ENCODE peak calls at places on chromosomes 1 and 21, in four cellular contexts. Z, Y, T and O are unnamed samples.
A peak's percentile ranks its signal among the peaks of the same experiment; 100 is the strongest.

GRCh38 chr1:245599413-245600174 is 444.8 kb downstream of the KIF26B start:
- DNase-seq in Y (peak; percentile 22), Z (peak; percentile 20), T (peak; percentile 47), O (no peak)

GRCh38 chr1:111184648-111185047 is 15.8 kb downstream of the DENND2D start:
- DNase-seq in Y (no peak), Z (no peak), T (no peak), O (no peak)

GRCh38 chr1:41327383-41327999 is 33.7 kb upstream of the FOXO6 start:
- DNase-seq in T (no peak), Y (no peak), Z (no peak), O (no peak)

GRCh38 chr21:28731700-28732321 is 260.9 kb downstream of the LTN1 start:
- DNase-seq in Y (no peak), Z (no peak), T (peak; percentile 64), O (no peak)

GRCh38 chr1:183881387-183882084 is 76.6 kb downstream of the RGL1 start:
- DNase-seq in T (peak; percentile 67), Z (peak; percentile 69), Y (peak; percentile 73), O (peak; percentile 67)

GRCh38 chr21:35743571-35743970 is 316.8 kb downstream of the SETD4 start:
- DNase-seq in T (no peak), Y (no peak), Z (no peak), O (no peak)

GRCh38 chr1:24564695-24565094 is 8.8 kb downstream of the NCMAP start:
- DNase-seq in T (no peak), Y (no peak), Z (no peak), O (no peak)

GRCh38 chr21:31732891-31733520 is 1.1 kb upstream of the SCAF4 start:
- DNase-seq in Y (no peak), Z (no peak), T (no peak), O (no peak)

GRCh38 chr1:228804640-228805413 is 69.5 kb downstream of the RHOU start:
- DNase-seq in Z (no peak), T (no peak), Y (no peak), O (no peak)

GRCh38 chr1:171188388-171189266 is 3.5 kb downstream of the FMO2 start:
- DNase-seq in T (peak; percentile 66), Z (peak; percentile 23), Y (peak; percentile 41), O (no peak)

GRCh38 chr1:192592493-192592892 is 16.9 kb downstream of the RGS1 start:
- DNase-seq in T (no peak), Y (no peak), Z (no peak), O (no peak)

GRCh38 chr1:165914136-165914798 is 86.9 kb downstream of the UCK2 start:
- DNase-seq in T (no peak), Y (peak; percentile 54), Z (peak; percentile 69), O (no peak)

GRCh38 chr1:10494754-10495474 is 20.2 kb downstream of the PEX14 start:
- DNase-seq in Z (peak; percentile 57), T (peak; percentile 53), Y (peak; percentile 52), O (peak; percentile 78)

GRCh38 chr1:60861949-60862346 is 220.4 kb upstream of the NFIA start:
- DNase-seq in T (no peak), Y (no peak), Z (no peak), O (no peak)

GRCh38 chr1:31033573-31033972 is 31.9 kb downstream of the PUM1 start:
- DNase-seq in Y (no peak), Z (no peak), T (no peak), O (no peak)

GRCh38 chr1:118960567-118961136 is 27.5 kb downstream of the TBX15 start:
- DNase-seq in Z (peak; percentile 30), T (peak; percentile 42), Y (no peak), O (no peak)

GRCh38 chr1:156969496-156969895 is 49.1 kb downstream of the LRRC71 start:
- DNase-seq in Y (no peak), Z (no peak), T (no peak), O (no peak)

GRCh38 chr21:45852886-45853400 is 128.6 kb upstream of the COL6A1 start:
- DNase-seq in Z (no peak), T (no peak), Y (no peak), O (peak; percentile 63)

GRCh38 chr1:230067441-230067870 is 418 bp downstream of the GALNT2 start:
- DNase-seq in Z (peak; percentile 32), T (peak; percentile 41), Y (peak; percentile 50), O (peak; percentile 80)

GRCh38 chr1:27476222-27476621 is 13.7 kb downstream of the WASF2 start:
- DNase-seq in Z (no peak), T (no peak), Y (no peak), O (no peak)

DNA sequence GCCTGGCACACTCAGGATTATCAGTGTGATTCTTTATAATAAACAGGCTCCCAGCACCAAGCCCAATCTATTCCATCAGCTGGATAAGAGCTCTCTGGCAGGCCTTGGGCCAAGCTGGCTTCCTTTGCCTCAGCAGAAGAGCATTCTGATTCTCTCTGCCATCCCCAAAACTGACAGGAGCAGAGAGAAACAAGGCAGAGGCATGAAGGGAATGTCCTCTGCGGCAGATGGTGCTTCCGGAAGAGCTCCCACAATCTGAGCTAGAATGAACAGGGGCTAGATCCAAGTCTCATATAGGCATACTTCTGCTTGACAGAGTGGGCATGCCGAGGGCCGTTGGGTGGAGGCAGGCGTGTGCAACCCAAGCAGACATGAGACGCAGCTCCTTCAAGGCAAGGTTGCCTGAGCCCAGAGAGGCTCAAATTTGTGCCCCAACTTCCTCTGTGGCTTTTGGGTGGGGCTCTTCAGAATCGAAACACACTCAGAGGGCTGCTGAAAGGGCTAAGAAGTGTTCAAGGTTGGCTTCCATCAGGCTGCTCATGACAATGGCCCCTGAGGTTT is 4.0 kb downstream of the CAPN2 start:
- DNase-seq in T (no peak), Y (no peak), Z (no peak), O (no peak)
- H3K4me1 ChIP-seq in T (peaks cover 34% of the 10 kb centered on the region), Y (peaks cover 7% of the 10 kb centered on the region), Z (peaks cover 3% of the 10 kb centered on the region), O (no peaks in the 10 kb centered on the region)

DNA sequence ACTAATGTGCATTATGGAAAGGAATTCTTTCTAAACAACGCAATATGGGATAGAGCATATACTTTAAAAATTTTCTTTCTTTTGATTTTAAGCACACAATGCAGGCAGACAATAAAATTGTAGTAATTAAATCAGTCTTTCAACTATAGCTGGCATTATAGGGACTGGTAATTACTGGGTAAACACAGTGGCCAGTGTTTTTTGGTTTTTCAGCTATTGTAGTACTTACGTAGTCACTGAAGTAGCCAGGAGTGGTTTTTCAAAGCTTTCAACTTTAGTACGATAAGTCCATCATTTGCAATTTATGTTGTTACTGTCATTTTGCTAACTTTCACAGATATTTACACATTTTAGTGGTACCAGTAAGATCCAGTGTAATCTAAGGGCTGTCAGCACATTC is 50.6 kb downstream of the RAB3GAP2 start:
- DNase-seq in Y (no peak), T (no peak), Z (no peak), O (no peak)
- H3K4me1 ChIP-seq in Y (no peaks in the 10 kb centered on the region), T (peaks cover 3% of the 10 kb centered on the region), Z (no peaks in the 10 kb centered on the region), O (no peaks in the 10 kb centered on the region)

GRCh38 chr1:117365350-117366280 is 1.6 kb upstream of the MAN1A2 start:
- DNase-seq in Z (no peak), T (no peak), Y (no peak), O (no peak)

GRCh38 chr1:117368116-117369108 is 1.2 kb downstream of the MAN1A2 start:
- DNase-seq in Y (peak; percentile 26), Z (no peak), T (no peak), O (no peak)

GRCh38 chr1:117367769-117368059 is 465 bp downstream of the MAN1A2 start:
- DNase-seq in T (no peak), Y (no peak), Z (no peak), O (no peak)

GRCh38 chr1:117366982-117367768 is at the start of gene MAN1A2:
- DNase-seq in T (peak; percentile 94), Y (peak; percentile 93), Z (peak; percentile 83), O (peak; percentile 94)

DNA sequence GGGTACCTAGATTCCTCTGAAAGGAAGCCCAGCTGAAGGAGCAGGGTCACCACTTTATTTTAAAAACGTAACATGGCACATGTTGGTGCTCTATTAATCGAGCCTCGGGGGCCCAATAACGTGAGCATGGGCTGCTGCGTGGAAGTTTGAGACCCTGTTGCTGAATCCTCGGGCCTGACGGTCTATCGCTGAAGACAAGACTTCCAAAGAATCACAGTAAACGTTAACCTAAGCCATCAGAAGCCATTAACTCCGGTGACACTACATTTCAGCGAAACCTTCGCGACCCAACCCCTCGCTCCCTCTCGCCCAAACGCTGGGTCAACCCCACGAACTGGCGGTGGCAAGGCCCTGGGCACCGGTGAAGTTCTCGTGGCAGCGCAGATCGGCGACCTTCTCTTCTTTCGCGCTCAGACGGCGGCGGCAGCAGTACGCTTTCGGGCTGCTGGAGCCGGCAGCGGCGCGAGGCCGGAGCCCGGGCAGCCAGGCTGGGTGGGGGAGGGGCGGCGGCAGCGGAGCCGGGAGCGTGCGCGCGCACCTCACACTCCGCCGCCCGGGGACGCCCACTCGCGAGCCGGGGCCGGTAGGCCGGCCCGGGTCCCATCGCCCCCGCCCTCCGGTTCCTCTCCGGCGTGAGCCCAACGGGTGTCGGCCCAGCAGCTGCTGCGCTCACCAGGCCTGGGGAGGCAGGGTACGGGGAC is 818 bp upstream of the MAN1A2 start:
- DNase-seq in T (peak; percentile 92), Y (peak; percentile 85), Z (peak; percentile 73), O (peak; percentile 96)
- H3K4me1 ChIP-seq in T (peaks cover 24% of the 10 kb centered on the region), Y (peaks cover 5% of the 10 kb centered on the region), Z (no peaks in the 10 kb centered on the region), O (no peaks in the 10 kb centered on the region)

GRCh38 chr1:12547586-12548225 is 70.3 kb downstream of the DHRS3 start:
- DNase-seq in T (no peak), Y (no peak), Z (no peak), O (no peak)
- H3K4me1 ChIP-seq in T (peaks cover 21% of the 10 kb centered on the region), Y (no peaks in the 10 kb centered on the region), Z (peaks cover 14% of the 10 kb centered on the region), O (no peaks in the 10 kb centered on the region)

DNA sequence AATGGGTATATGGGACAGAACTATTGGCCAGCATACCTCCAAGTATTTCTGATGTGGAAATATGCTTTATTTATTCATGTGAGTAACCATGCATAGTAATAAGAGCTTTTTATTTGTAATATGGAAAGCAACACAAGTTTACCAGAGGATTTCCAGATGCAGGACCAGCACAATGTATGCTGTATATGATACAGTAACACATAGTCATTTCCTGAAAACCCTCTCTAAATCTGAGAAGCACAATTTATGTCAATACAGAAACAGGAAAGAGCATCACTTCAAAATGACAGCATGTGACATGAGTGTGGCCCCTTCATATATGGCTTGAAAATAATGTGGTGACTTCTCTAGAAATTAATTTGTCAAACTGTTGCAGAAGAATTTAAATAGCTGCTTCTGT is 1134.7 kb upstream of the ADGRL2 start:
- DNase-seq in T (no peak), Y (no peak), Z (no peak), O (no peak)
- H3K4me1 ChIP-seq in T (no peaks in the 10 kb centered on the region), Y (no peaks in the 10 kb centered on the region), Z (no peaks in the 10 kb centered on the region), O (no peaks in the 10 kb centered on the region)

GRCh38 chr1:93661829-93662474 is 19.7 kb downstream of the BCAR3 start:
- DNase-seq in Y (no peak), T (no peak), Z (no peak), O (no peak)

GRCh38 chr1:93662481-93663190 is 19.0 kb downstream of the BCAR3 start:
- DNase-seq in Y (no peak), T (no peak), Z (no peak), O (no peak)

GRCh38 chr1:93663191-93663614 is 18.4 kb downstream of the BCAR3 start:
- DNase-seq in Z (no peak), Y (no peak), T (no peak), O (no peak)

GRCh38 chr1:93658188-93658587 is 23.4 kb downstream of the BCAR3 start:
- DNase-seq in Y (no peak), T (no peak), Z (no peak), O (no peak)

GRCh38 chr1:93659805-93660479 is 21.7 kb downstream of the BCAR3 start:
- DNase-seq in Z (no peak), T (peak; percentile 55), Y (no peak), O (no peak)
- H3K4me1 ChIP-seq in Z (no peaks in the 10 kb centered on the region), T (peaks cover 14% of the 10 kb centered on the region), Y (no peaks in the 10 kb centered on the region), O (peaks cover 6% of the 10 kb centered on the region)